ENCODE peak calls at places on chromosomes 13 and 19, in six cellular contexts. M, F, S, R, D and J are unnamed samples.

GRCh38 chr19:6802336-6803035 is 30.0 kb downstream of the VAV1 start:
- DNase-seq in M (peak), F (no peak), S (no peak), R (peak), D (peak), J (peak)

GRCh38 chr19:51688665-51689571 is 4.2 kb upstream of the SPACA6 start:
- DNase-seq in M (no peak), F (peak), S (peak), R (peak), D (no peak), J (no peak)

GRCh38 chr19:43780706-43781525 is at the start of gene KCNN4:
- DNase-seq in M (peak), F (no peak), S (peak), R (peak), D (peak), J (peak)

GRCh38 chr19:47514151-47514868 is 553 bp downstream of the NAPA start:
- DNase-seq in M (no peak), F (no peak), S (no peak), R (peak), D (no peak), J (no peak)

GRCh38 chr13:33787051-33787591 is 30.8 kb upstream of the RFC3 start:
- DNase-seq in M (no peak), F (peak), S (no peak), R (peak), D (peak), J (peak)

GRCh38 chr13:112588490-112589297 is 741 bp upstream of the TUBGCP3 start:
- DNase-seq in M (no peak), F (no peak), S (no peak), R (no peak), D (no peak), J (peak)

GRCh38 chr13:67726979-67727378 is 496.8 kb upstream of the PCDH9 start:
- DNase-seq in M (no peak), F (peak), S (no peak), R (no peak), D (no peak), J (no peak)

GRCh38 chr13:106736941-106737340 is 169.0 kb upstream of the ARGLU1 start:
- DNase-seq in M (no peak), F (peak), S (no peak), R (no peak), D (no peak), J (no peak)

GRCh38 chr13:111006508-111007031 is 91.7 kb upstream of the ANKRD10 start:
- DNase-seq in M (no peak), F (peak), S (peak), R (no peak), D (no peak), J (no peak)

GRCh38 chr19:37920591-37921450 is 13.8 kb downstream of the SIPA1L3 start:
- DNase-seq in M (no peak), F (no peak), S (no peak), R (no peak), D (peak), J (no peak)

GRCh38 chr13:67515895-67516294 is 285.8 kb upstream of the PCDH9 start:
- DNase-seq in M (no peak), F (no peak), S (peak), R (no peak), D (peak), J (peak)

GRCh38 chr19:6062274-6062673 is 48.0 kb downstream of the RFX2 start:
- DNase-seq in M (no peak), F (no peak), S (peak), R (peak), D (no peak), J (peak)

GRCh38 chr19:54631489-54631888 is 1.2 kb downstream of the LILRB1 start:
- DNase-seq in M (no peak), F (no peak), S (no peak), R (no peak), D (no peak), J (no peak)

GRCh38 chr13:80955487-80955886 is 614.6 kb upstream of the SPRY2 start:
- DNase-seq in M (no peak), F (no peak), S (peak), R (no peak), D (no peak), J (no peak)

GRCh38 chr13:36789061-36789460 is 30.0 kb upstream of the RFXAP start:
- DNase-seq in M (no peak), F (no peak), S (no peak), R (no peak), D (no peak), J (no peak)

GRCh38 chr19:49119411-49120324 is at the start of gene PPFIA3:
- DNase-seq in M (no peak), F (peak), S (peak), R (peak), D (no peak), J (no peak)

GRCh38 chr13:112333756-112334543 is 42.2 kb upstream of the SPACA7 start:
- DNase-seq in M (no peak), F (no peak), S (no peak), R (no peak), D (no peak), J (no peak)

GRCh38 chr19:45492627-45493470 is 4.0 kb downstream of the RTN2 start:
- DNase-seq in M (no peak), F (peak), S (peak), R (peak), D (peak), J (peak)

GRCh38 chr13:67328895-67329294 is 98.8 kb upstream of the PCDH9 start:
- DNase-seq in M (no peak), F (no peak), S (no peak), R (no peak), D (no peak), J (no peak)

GRCh38 chr19:52778811-52779210 is 7.8 kb downstream of the ZNF600 start:
- DNase-seq in M (no peak), F (no peak), S (no peak), R (peak), D (peak), J (no peak)

GRCh38 chr19:17052439-17052838 is 22.8 kb downstream of the HAUS8 start:
- DNase-seq in M (no peak), F (peak), S (peak), R (no peak), D (peak), J (peak)